ENCODE peak calls at places on chromosomes 12 and 14, in nine cellular contexts. N is GM12892; D is MM.1S; J is ureter; W is KG1; S is K562; M is HEK293T; U is EL; X is naive thymus-derived CD4-positive, alpha-beta T cell. I is an unnamed sample.

GRCh38 chr14:59273737-59274136 is 85.3 kb downstream of the DAAM1 start:
- DNase-seq in N (no peak), D (no peak), J (no peak), W (no peak), S (no peak), M (no peak), U (no peak), X (no peak), I (no peak)

GRCh38 chr14:70073924-70074566 is 114.7 kb downstream of the SLC8A3 start:
- DNase-seq in N (peak; percentile 38), D (peak; percentile 53), J (peak; percentile 57), W (no peak), S (peak; percentile 67), M (peak; percentile 83), U (peak; percentile 64), X (no peak), I (no peak)

GRCh38 chr14:69953266-69953905 is 74.2 kb downstream of the SMOC1 start:
- DNase-seq in N (no peak), D (no peak), J (no peak), W (no peak), S (no peak), M (no peak), U (no peak), X (no peak), I (no peak)

GRCh38 chr14:100389497-100390104 is 66.5 kb downstream of the SLC25A47 start:
- DNase-seq in N (no peak), D (no peak), J (no peak), W (no peak), S (no peak), M (no peak), U (no peak), X (no peak), I (no peak)

GRCh38 chr12:83827860-83828259 is 1084.7 kb downstream of the SLC6A15 start:
- DNase-seq in N (no peak), D (no peak), J (no peak), W (no peak), S (no peak), M (no peak), U (peak; percentile 8), X (no peak), I (no peak)

GRCh38 chr12:50353869-50354593 is 42.4 kb downstream of the FAM186A start:
- DNase-seq in N (no peak), D (no peak), J (no peak), W (no peak), S (no peak), M (no peak), U (no peak), X (no peak), I (no peak)

GRCh38 chr12:9326085-9326484 is 117.9 kb upstream of the PZP start:
- DNase-seq in N (no peak), D (no peak), J (no peak), W (no peak), S (no peak), M (no peak), U (no peak), X (no peak), I (no peak)

GRCh38 chr12:130484221-130484620 is 146.5 kb downstream of the PIWIL1 start:
- DNase-seq in N (no peak), D (no peak), J (no peak), W (no peak), S (no peak), M (no peak), U (no peak), X (no peak), I (no peak)

GRCh38 chr14:22313172-22313801 is 275.7 kb downstream of the DAD1 start:
- DNase-seq in N (no peak), D (no peak), J (no peak), W (no peak), S (no peak), M (no peak), U (no peak), X (no peak), I (no peak)

GRCh38 chr12:14946856-14947255 is 8.5 kb upstream of the ERP27 start:
- DNase-seq in N (no peak), D (no peak), J (no peak), W (no peak), S (no peak), M (no peak), U (peak; percentile 32), X (no peak), I (no peak)

GRCh38 chr14:104280085-104280901 is 141.9 kb downstream of the KIF26A start:
- DNase-seq in N (peak; percentile 15), D (no peak), J (peak; percentile 41), W (no peak), S (no peak), M (no peak), U (no peak), X (no peak), I (no peak)

GRCh38 chr12:49503674-49504180 is 35.1 kb upstream of the KCNH3 start:
- DNase-seq in N (no peak), D (no peak), J (no peak), W (no peak), S (no peak), M (no peak), U (peak; percentile 81), X (no peak), I (no peak)

GRCh38 chr12:132528564-132529106 is 38.7 kb downstream of the FBRSL1 start:
- DNase-seq in N (no peak), D (no peak), J (no peak), W (no peak), S (no peak), M (no peak), U (no peak), X (no peak), I (no peak)

GRCh38 chr12:107349008-107349747 is 255.8 kb upstream of the CRY1 start:
- DNase-seq in N (no peak), D (no peak), J (no peak), W (no peak), S (no peak), M (no peak), U (peak; percentile 86), X (no peak), I (no peak)

GRCh38 chr12:5587701-5588100 is 155.8 kb downstream of the NTF3 start:
- DNase-seq in N (no peak), D (no peak), J (no peak), W (no peak), S (no peak), M (no peak), U (no peak), X (no peak), I (no peak)

GRCh38 chr14:64244279-64244678 is 49.9 kb downstream of the ESR2 start:
- DNase-seq in N (no peak), D (no peak), J (no peak), W (no peak), S (no peak), M (no peak), U (no peak), X (no peak), I (no peak)

GRCh38 chr12:106602071-106602470 is 19.3 kb downstream of the RFX4 start:
- DNase-seq in N (no peak), D (no peak), J (no peak), W (no peak), S (no peak), M (no peak), U (no peak), X (no peak), I (no peak)

GRCh38 chr12:62697893-62698292 is 231.3 kb downstream of the MON2 start:
- DNase-seq in N (no peak), D (no peak), J (no peak), W (no peak), S (no peak), M (no peak), U (no peak), X (no peak), I (no peak)

GRCh38 chr12:31210104-31210503 is 115.8 kb downstream of the SINHCAF start:
- DNase-seq in N (no peak), D (no peak), J (no peak), W (no peak), S (no peak), M (no peak), U (no peak), X (no peak), I (no peak)

GRCh38 chr14:83757896-83758295 is 1772.0 kb upstream of the FLRT2 start:
- DNase-seq in N (no peak), D (no peak), J (no peak), W (no peak), S (no peak), M (no peak), U (peak; percentile 26), X (no peak), I (no peak)

GRCh38 chr14:24113801-24114535 is 609 bp upstream of the DCAF11 start:
- DNase-seq in N (peak; percentile 69), D (peak; percentile 62), J (peak; percentile 89), W (no peak), S (peak; percentile 68), M (peak; percentile 72), U (peak; percentile 95), X (peak; percentile 89), I (peak; percentile 65)

GRCh38 chr12:55736780-55737580 is 5.9 kb upstream of the GDF11 start:
- DNase-seq in N (no peak), D (peak; percentile 41), J (no peak), W (peak; percentile 29), S (peak; percentile 48), M (peak; percentile 70), U (peak; percentile 66), X (peak; percentile 42), I (no peak)

GRCh38 chr12:44525806-44526654 is 350.1 kb downstream of the NELL2 start:
- DNase-seq in N (no peak), D (no peak), J (no peak), W (no peak), S (no peak), M (no peak), U (no peak), X (no peak), I (no peak)

GRCh38 chr14:39395555-39396254 is 36.5 kb downstream of the FBXO33 start:
- DNase-seq in N (no peak), D (no peak), J (no peak), W (no peak), S (peak; percentile 7), M (no peak), U (peak; percentile 20), X (no peak), I (no peak)

GRCh38 chr12:94460594-94460959 is 910 bp upstream of the CEP83 start:
- DNase-seq in N (no peak), D (no peak), J (no peak), W (no peak), S (no peak), M (no peak), U (no peak), X (no peak), I (no peak)

GRCh38 chr14:26484562-26484961 is 113.3 kb downstream of the NOVA1 start:
- DNase-seq in N (no peak), D (no peak), J (no peak), W (no peak), S (no peak), M (no peak), U (no peak), X (no peak), I (no peak)

GRCh38 chr12:89305373-89305772 is 46.9 kb downstream of the DUSP6 start:
- DNase-seq in N (no peak), D (no peak), J (no peak), W (no peak), S (no peak), M (no peak), U (no peak), X (no peak), I (no peak)

GRCh38 chr14:30251017-30251416 is 307.9 kb upstream of the G2E3 start:
- DNase-seq in N (no peak), D (no peak), J (no peak), W (no peak), S (no peak), M (no peak), U (no peak), X (no peak), I (no peak)

GRCh38 chr14:75418779-75419768 is 8.7 kb upstream of the JDP2 start:
- DNase-seq in N (peak; percentile 59), D (no peak), J (no peak), W (peak; percentile 47), S (peak; percentile 63), M (peak; percentile 58), U (no peak), X (no peak), I (no peak)

GRCh38 chr14:64541971-64542838 is 1.7 kb downstream of the HSPA2 start:
- DNase-seq in N (no peak), D (no peak), J (no peak), W (no peak), S (no peak), M (no peak), U (peak; percentile 13), X (no peak), I (no peak)

GRCh38 chr12:127355061-127355820 is 911.7 kb upstream of the TMEM132C start:
- DNase-seq in N (no peak), D (peak; percentile 14), J (no peak), W (no peak), S (peak; percentile 52), M (peak; percentile 18), U (peak; percentile 23), X (no peak), I (no peak)

I was measured in SIG-M5.